ENCODE peak calls at places on chromosomes 16 and 17, in nine cellular contexts. K is WERI-Rb-1, B is kidney glomerular epithelial cell, J is HFF-Myc, N is psoas muscle, V is GM19239, U is Daoy, Q is GM12892, R is neural progenitor cell. E is an unnamed sample.

GRCh38 chr17:75665981-75666380 is 973 bp downstream of the RECQL5 start:
- DNase-seq in R (no peak), J (no peak), N (no peak), K (no peak), U (no peak), V (no peak), B (no peak), Q (no peak), E (no peak)

GRCh38 chr17:40485851-40486512 is 15.4 kb downstream of the TNS4 start:
- DNase-seq in B (peak), J (peak), V (no peak), R (no peak), U (peak), N (peak), Q (no peak), K (no peak), E (no peak)

GRCh38 chr17:48014603-48015037 is 23.0 kb downstream of the COPZ2 start:
- DNase-seq in J (no peak), K (peak), U (no peak), N (no peak), V (no peak), R (no peak), B (no peak), Q (no peak), E (no peak)

GRCh38 chr16:74778646-74779045 is 4.0 kb upstream of the FA2H start:
- DNase-seq in Q (no peak), K (no peak), J (no peak), B (no peak), U (no peak), N (no peak), R (no peak), V (no peak), E (no peak)

GRCh38 chr17:12600349-12600748 is 65.3 kb upstream of the MYOCD start:
- DNase-seq in J (no peak), V (no peak), N (no peak), Q (no peak), U (no peak), R (no peak), K (no peak), B (no peak), E (no peak)

GRCh38 chr17:54876656-54877195 is 23.9 kb upstream of the TOM1L1 start:
- DNase-seq in B (no peak), Q (no peak), N (no peak), J (no peak), V (no peak), K (no peak), R (no peak), U (no peak), E (no peak)

GRCh38 chr17:72782985-72783701 is 309.3 kb downstream of the SLC39A11 start:
- DNase-seq in B (no peak), N (no peak), R (no peak), Q (no peak), U (no peak), K (no peak), J (no peak), V (no peak), E (no peak)

GRCh38 chr16:54165174-54165911 is 121.2 kb downstream of the IRX3 start:
- DNase-seq in N (no peak), U (no peak), V (no peak), J (no peak), Q (no peak), B (no peak), K (peak), R (no peak), E (no peak)

GRCh38 chr16:76081936-76082335 is 195.3 kb upstream of the CNTNAP4 start:
- DNase-seq in R (no peak), K (no peak), U (no peak), Q (no peak), B (no peak), J (no peak), V (no peak), N (no peak), E (no peak)

GRCh38 chr17:17511293-17511741 is 15.1 kb upstream of the RASD1 start:
- DNase-seq in V (no peak), K (no peak), Q (no peak), U (no peak), B (no peak), N (peak), J (no peak), R (no peak), E (no peak)

GRCh38 chr17:61425682-61426481 is 26.2 kb downstream of the TBX2 start:
- DNase-seq in N (no peak), V (no peak), B (no peak), J (no peak), R (peak), K (peak), U (peak), Q (no peak), E (no peak)

GRCh38 chr16:72427001-72427785 is 255.2 kb upstream of the PMFBP1 start:
- DNase-seq in N (no peak), V (no peak), R (no peak), Q (no peak), J (no peak), U (no peak), K (no peak), B (no peak), E (no peak)

GRCh38 chr17:45090711-45091110 is 29.6 kb downstream of the NMT1 start:
- DNase-seq in N (no peak), Q (no peak), R (no peak), B (no peak), U (no peak), K (no peak), J (no peak), V (no peak), E (no peak)

GRCh38 chr16:66636199-66636598 is 31.7 kb downstream of the CMTM3 start:
- DNase-seq in U (no peak), N (no peak), Q (no peak), J (no peak), R (no peak), K (no peak), V (no peak), B (no peak), E (no peak)

GRCh38 chr17:81253358-81254131 is 14.4 kb downstream of the NDUFAF8 start:
- DNase-seq in N (peak), Q (no peak), R (peak), J (no peak), K (peak), B (peak), U (peak), V (peak), E (no peak)

GRCh38 chr17:75024686-75025397 is 12.4 kb downstream of the MRPL58 start:
- DNase-seq in N (no peak), V (no peak), R (no peak), Q (no peak), J (no peak), B (no peak), K (no peak), U (no peak), E (no peak)

GRCh38 chr16:83917152-83918120 is 18.5 kb downstream of the MLYCD start:
- DNase-seq in J (no peak), N (no peak), R (no peak), V (no peak), K (no peak), B (no peak), U (no peak), Q (no peak), E (no peak)

GRCh38 chr17:76240461-76241204 is at the start of gene RNF157:
- DNase-seq in N (peak), Q (peak), B (no peak), U (peak), V (peak), J (no peak), K (peak), R (peak), E (no peak)

GRCh38 chr17:12055889-12056288 is 35.2 kb downstream of the MAP2K4 start:
- DNase-seq in J (no peak), Q (no peak), V (no peak), U (no peak), N (no peak), K (no peak), R (no peak), B (no peak), E (no peak)

GRCh38 chr16:66278604-66279262 is 87.8 kb upstream of the CDH5 start:
- DNase-seq in R (no peak), J (no peak), Q (no peak), B (no peak), K (no peak), U (no peak), V (no peak), N (no peak), E (no peak)

GRCh38 chr17:71921726-71922320 is 199.0 kb upstream of the SOX9 start:
- DNase-seq in Q (no peak), R (no peak), U (peak), J (no peak), V (no peak), K (no peak), N (no peak), B (peak), E (peak)

GRCh38 chr17:51046527-51047384 is 73.9 kb downstream of the SPAG9 start:
- DNase-seq in Q (no peak), R (peak), B (peak), J (peak), K (peak), N (peak), U (peak), V (no peak), E (no peak)

E was measured in GM12878.